ENCODE peak calls at places on chromosomes 3 and 15, in six cellular contexts. N, X, W, Y, Q and K are unnamed samples.

GRCh38 chr3:111748132-111748531 is 110.9 kb upstream of the PHLDB2 start:
- DNase-seq in N (no peak), X (no peak), W (no peak), Y (no peak), Q (no peak), K (no peak)

GRCh38 chr15:82919231-82919886 is 33.2 kb downstream of the HOMER2 start:
- DNase-seq in N (no peak), X (no peak), W (no peak), Y (no peak), Q (no peak), K (no peak)

GRCh38 chr3:42829083-42829627 is 19.9 kb downstream of the ACKR2 start:
- DNase-seq in N (no peak), X (no peak), W (no peak), Y (no peak), Q (no peak), K (no peak)

GRCh38 chr3:114418724-114419543 is 125.1 kb downstream of the TIGIT start:
- DNase-seq in N (no peak), X (peak; percentile 95), W (peak; percentile 11), Y (no peak), Q (no peak), K (no peak)

GRCh38 chr15:34855397-34855796 is 60.0 kb upstream of the ACTC1 start:
- DNase-seq in N (no peak), X (peak; percentile 80), W (no peak), Y (no peak), Q (no peak), K (no peak)

GRCh38 chr15:76075060-76075459 is 15.3 kb downstream of the TMEM266 start:
- DNase-seq in N (no peak), X (no peak), W (no peak), Y (no peak), Q (no peak), K (no peak)

GRCh38 chr3:195847061-195847950 is 35.6 kb upstream of the MUC4 start:
- DNase-seq in N (no peak), X (peak; percentile 73), W (no peak), Y (no peak), Q (no peak), K (no peak)

GRCh38 chr3:182414586-182414985 is 378.7 kb upstream of the ATP11B start:
- DNase-seq in N (no peak), X (no peak), W (no peak), Y (no peak), Q (no peak), K (no peak)

GRCh38 chr15:92600902-92601301 is 54.7 kb downstream of the FAM174B start:
- DNase-seq in N (no peak), X (no peak), W (no peak), Y (no peak), Q (peak; percentile 6), K (no peak)

GRCh38 chr15:27635916-27636315 is 463.2 kb downstream of the OCA2 start:
- DNase-seq in N (no peak), X (no peak), W (no peak), Y (no peak), Q (no peak), K (no peak)

GRCh38 chr15:47184003-47184404 is 533.3 kb upstream of the SEMA6D start:
- DNase-seq in N (peak; percentile 56), X (no peak), W (no peak), Y (no peak), Q (peak; percentile 3), K (no peak)

GRCh38 chr15:84833447-84833846 is 16.3 kb downstream of the ALPK3 start:
- DNase-seq in N (no peak), X (peak; percentile 71), W (no peak), Y (no peak), Q (no peak), K (no peak)

GRCh38 chr3:122857019-122857418 is 62.1 kb downstream of the SLC49A4 start:
- DNase-seq in N (no peak), X (peak; percentile 84), W (no peak), Y (no peak), Q (no peak), K (no peak)

GRCh38 chr15:51004103-51004536 is 90.6 kb downstream of the TNFAIP8L3 start:
- DNase-seq in N (no peak), X (peak; percentile 57), W (no peak), Y (no peak), Q (no peak), K (no peak)

GRCh38 chr3:132225664-132226063 is 91.5 kb upstream of the ACP3 start:
- DNase-seq in N (no peak), X (no peak), W (no peak), Y (no peak), Q (no peak), K (no peak)

GRCh38 chr3:197000211-197000610 is 29.4 kb downstream of the MELTF start:
- DNase-seq in N (peak; percentile 31), X (peak; percentile 18), W (no peak), Y (no peak), Q (no peak), K (no peak)

GRCh38 chr15:73370151-73370550 is 1.4 kb upstream of the HCN4 start:
- DNase-seq in N (no peak), X (no peak), W (no peak), Y (no peak), Q (no peak), K (no peak)

GRCh38 chr3:195755391-195755790 is 34.6 kb downstream of the MUC20 start:
- DNase-seq in N (no peak), X (no peak), W (no peak), Y (no peak), Q (no peak), K (no peak)

GRCh38 chr3:66476852-66477381 is 23.9 kb downstream of the LRIG1 start:
- DNase-seq in N (no peak), X (no peak), W (no peak), Y (no peak), Q (no peak), K (no peak)

GRCh38 chr3:193910310-193910709 is 225.6 kb upstream of the HES1 start:
- DNase-seq in N (no peak), X (no peak), W (no peak), Y (no peak), Q (no peak), K (no peak)